ENCODE peak calls at places on chromosomes 4 and X, in six cellular contexts. L, O, R, I, P and C are unnamed samples.
A peak's percentile ranks its signal among the peaks of the same experiment; 100 is the strongest.

GRCh38 chr4:138890921-138891570 is 124.5 kb upstream of the NOCT start:
- DNase-seq in L (no peak), O (no peak), R (no peak), I (no peak), P (no peak), C (no peak)

GRCh38 chr4:165537028-165537648 is 158.3 kb downstream of the CPE start:
- DNase-seq in L (peak; percentile 51), O (peak; percentile 26), R (peak; percentile 70), I (no peak), P (no peak), C (no peak)

GRCh38 chrX:23779025-23779424 is 3.9 kb upstream of the SAT1 start:
- DNase-seq in L (no peak), O (peak; percentile 56), R (peak; percentile 32), I (no peak), P (no peak), C (peak; percentile 87)

GRCh38 chrX:138865093-138865649 is 153.7 kb upstream of the FGF13 start:
- DNase-seq in L (no peak), O (no peak), R (no peak), I (no peak), P (no peak), C (no peak)

GRCh38 chr4:114358901-114359300 is 239.7 kb upstream of the UGT8 start:
- DNase-seq in L (no peak), O (no peak), R (no peak), I (no peak), P (no peak), C (no peak)

GRCh38 chr4:185115827-185116232 is 27.2 kb upstream of the SLC25A4 start:
- DNase-seq in L (no peak), O (peak; percentile 83), R (peak; percentile 94), I (no peak), P (peak; percentile 37), C (no peak)

GRCh38 chrX:69289046-69289838 is 124.0 kb upstream of the PJA1 start:
- DNase-seq in L (no peak), O (no peak), R (no peak), I (no peak), P (no peak), C (no peak)

GRCh38 chr4:71540749-71541269 is 202.0 kb downstream of the SLC4A4 start:
- DNase-seq in L (no peak), O (peak; percentile 7), R (no peak), I (no peak), P (no peak), C (no peak)

GRCh38 chr4:153152453-153153338 is 51.5 kb upstream of the TRIM2 start:
- DNase-seq in L (no peak), O (no peak), R (peak; percentile 90), I (no peak), P (peak; percentile 42), C (no peak)

GRCh38 chr4:163395055-163395454 is 51.4 kb downstream of the NPY5R start:
- DNase-seq in L (no peak), O (peak; percentile 76), R (peak; percentile 4), I (no peak), P (no peak), C (no peak)

GRCh38 chr4:118774989-118775388 is 60.9 kb downstream of the SEC24D start:
- DNase-seq in L (no peak), O (peak; percentile 31), R (no peak), I (no peak), P (no peak), C (no peak)

GRCh38 chr4:87010192-87010591 is 75.4 kb downstream of the AFF1 start:
- DNase-seq in L (no peak), O (no peak), R (no peak), I (no peak), P (no peak), C (no peak)

GRCh38 chr4:143692241-143692640 is 8.2 kb downstream of the FREM3 start:
- DNase-seq in L (no peak), O (no peak), R (no peak), I (no peak), P (no peak), C (no peak)

GRCh38 chr4:4462970-4463369 is 76.1 kb downstream of the NSG1 start:
- DNase-seq in L (no peak), O (peak; percentile 16), R (peak; percentile 5), I (no peak), P (no peak), C (no peak)

GRCh38 chrX:29788991-29789699 is 426.2 kb upstream of the MAGEB2 start:
- DNase-seq in L (no peak), O (no peak), R (peak; percentile 2), I (no peak), P (no peak), C (no peak)

GRCh38 chr4:188781655-188782054 is 642.4 kb downstream of the TRIML1 start:
- DNase-seq in L (peak; percentile 21), O (peak; percentile 27), R (peak; percentile 23), I (no peak), P (no peak), C (no peak)

GRCh38 chr4:155967098-155967497 is 13.4 kb upstream of the CTSO start:
- DNase-seq in L (no peak), O (peak; percentile 29), R (peak; percentile 73), I (no peak), P (no peak), C (no peak)

GRCh38 chr4:72295966-72296557 is 264.3 kb downstream of the NPFFR2 start:
- DNase-seq in L (peak; percentile 15), O (peak; percentile 25), R (peak; percentile 70), I (no peak), P (no peak), C (no peak)

GRCh38 chr4:27692098-27692679 is 831.5 kb downstream of the STIM2 start:
- DNase-seq in L (peak; percentile 45), O (peak; percentile 36), R (peak; percentile 80), I (no peak), P (no peak), C (peak; percentile 39)

GRCh38 chr4:113049421-113050355 is at the start of gene ANK2:
- DNase-seq in L (no peak), O (no peak), R (no peak), I (peak; percentile 2), P (no peak), C (no peak)

GRCh38 chr4:151865327-151865726 is 104.5 kb upstream of the GATB start:
- DNase-seq in L (no peak), O (no peak), R (no peak), I (peak; percentile 8), P (peak; percentile 47), C (no peak)

GRCh38 chrX:107573016-107573415 is 55.3 kb upstream of the PRPS1 start:
- DNase-seq in L (no peak), O (no peak), R (no peak), I (no peak), P (no peak), C (no peak)

GRCh38 chr4:16043820-16044554 is 39.8 kb downstream of the PROM1 start:
- DNase-seq in L (no peak), O (no peak), R (peak; percentile 56), I (no peak), P (no peak), C (no peak)

GRCh38 chr4:118743867-118744266 is 58.7 kb downstream of the METTL14 start:
- DNase-seq in L (no peak), O (peak; percentile 65), R (no peak), I (no peak), P (peak; percentile 18), C (no peak)

GRCh38 chrX:45771114-45771513 is 570.4 kb upstream of the DIPK2B start:
- DNase-seq in L (peak; percentile 77), O (peak; percentile 87), R (peak; percentile 15), I (no peak), P (no peak), C (no peak)

GRCh38 chrX:45765726-45766125 is 565.0 kb upstream of the DIPK2B start:
- DNase-seq in L (no peak), O (no peak), R (no peak), I (no peak), P (no peak), C (no peak)

GRCh38 chrX:45769919-45770582 is 569.4 kb upstream of the DIPK2B start:
- DNase-seq in L (no peak), O (peak; percentile 90), R (peak; percentile 71), I (no peak), P (peak; percentile 59), C (no peak)

GRCh38 chrX:45767021-45767491 is 566.4 kb upstream of the DIPK2B start:
- DNase-seq in L (no peak), O (no peak), R (no peak), I (no peak), P (no peak), C (no peak)

GRCh38 chrX:45768666-45769065 is 568.0 kb upstream of the DIPK2B start:
- DNase-seq in L (no peak), O (no peak), R (no peak), I (no peak), P (no peak), C (no peak)
- H3K27ac ChIP-seq in L (peak overlapping the region; percentile 94), O (peak overlapping the region; percentile 91), R (no peak overlapping the region), I (no peak overlapping the region), P (peak overlapping the region; percentile 19), C (peak overlapping the region; percentile 96)

DNA sequence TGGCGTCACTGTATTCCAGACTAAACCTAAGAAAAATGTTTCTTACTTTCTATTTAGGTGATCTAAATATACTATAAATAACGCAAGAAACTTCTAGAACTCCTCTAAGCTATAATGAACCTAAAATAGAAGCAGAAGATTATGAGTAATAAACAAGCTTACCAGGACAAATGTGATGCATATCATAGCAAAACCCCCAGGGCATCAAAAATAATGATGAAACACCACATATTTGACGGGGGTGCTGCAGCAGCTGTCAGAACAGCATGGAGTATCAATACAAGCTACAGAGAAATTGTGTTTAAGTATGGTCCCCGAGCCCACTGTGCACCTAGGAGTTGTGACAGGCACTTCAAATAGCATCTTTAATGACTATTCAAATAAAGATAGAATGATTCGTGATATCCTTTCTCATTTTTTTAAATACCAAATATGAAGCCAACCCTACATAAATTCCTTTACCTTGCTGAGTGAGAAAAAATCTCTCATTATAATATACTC is 337.3 kb downstream of the CENPC start:
- DNase-seq in L (no peak), O (no peak), R (no peak), I (no peak), P (no peak), C (no peak)
- H3K27ac ChIP-seq in L (no peak overlapping the region), O (no peak overlapping the region), R (no peak overlapping the region), I (no peak overlapping the region), P (no peak overlapping the region), C (no peak overlapping the region)

DNA sequence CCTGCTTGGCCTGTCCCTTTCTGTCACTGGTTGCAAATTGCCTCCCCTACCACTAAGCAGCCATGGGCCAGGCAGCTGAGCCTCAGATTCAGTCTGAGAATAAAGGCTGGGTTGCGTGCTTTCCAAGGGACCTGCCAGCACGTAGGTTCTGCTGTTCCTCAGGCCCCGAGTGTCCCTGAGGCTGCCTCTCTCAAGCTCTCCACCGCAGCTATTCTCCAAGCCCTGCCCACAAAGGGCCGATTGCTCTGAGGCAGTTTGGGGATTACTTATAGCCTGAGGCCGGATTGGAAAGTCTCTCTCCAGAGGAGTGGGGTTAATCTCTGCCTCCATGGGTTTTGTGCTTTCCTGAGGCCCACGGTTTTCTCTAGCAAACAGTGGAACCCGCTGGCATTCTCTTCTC is 590.7 kb downstream of the BCOR start:
- DNase-seq in L (no peak), O (no peak), R (peak; percentile 48), I (no peak), P (no peak), C (no peak)
- H3K27ac ChIP-seq in L (no peak overlapping the region), O (no peak overlapping the region), R (no peak overlapping the region), I (no peak overlapping the region), P (no peak overlapping the region), C (no peak overlapping the region)

DNA sequence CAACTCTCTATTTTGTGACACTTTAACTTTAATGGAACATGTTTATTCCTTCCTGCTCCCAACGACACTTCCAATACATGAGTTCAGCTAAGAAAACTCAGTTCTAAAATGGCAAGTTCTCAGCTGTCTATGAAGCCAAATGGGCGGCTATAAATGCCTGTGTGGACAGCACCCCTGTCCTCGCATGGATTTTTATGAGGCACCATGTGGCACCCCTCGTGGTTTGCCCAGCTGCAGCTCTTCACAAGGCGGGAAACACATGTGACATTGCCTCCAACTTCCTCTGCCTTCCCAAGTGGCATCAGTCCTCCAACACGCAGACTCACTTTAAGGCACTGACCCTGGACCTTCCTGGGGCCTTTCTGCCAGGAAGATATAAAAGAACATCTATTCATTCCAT is 48.0 kb downstream of the SH3RF1 start:
- DNase-seq in L (no peak), O (no peak), R (no peak), I (no peak), P (no peak), C (no peak)
- H3K27ac ChIP-seq in L (no peak overlapping the region), O (no peak overlapping the region), R (no peak overlapping the region), I (no peak overlapping the region), P (no peak overlapping the region), C (no peak overlapping the region)